ENCODE peak calls at places on chromosomes 16 and 17, in seven cellular contexts. P is neuronal stem cell, S is stomach, U is osteoblast, J is BE2C, I is thoracic aorta, O is body of pancreas. C is an unnamed sample.

GRCh38 chr17:13931752-13932477 is 137.4 kb upstream of the COX10 start:
- DNase-seq in S (peak; percentile 39), O (peak; percentile 47), I (no peak), J (no peak), P (no peak), U (no peak), C (no peak)

GRCh38 chr16:66365588-66365987 is 903 bp upstream of the CDH5 start:
- DNase-seq in O (peak; percentile 13), J (no peak), I (no peak), P (no peak), S (no peak), U (peak; percentile 85), C (no peak)

GRCh38 chr17:68101992-68102758 is 66.6 kb downstream of the KPNA2 start:
- DNase-seq in U (no peak), P (no peak), J (no peak), O (peak; percentile 27), I (no peak), S (peak; percentile 34), C (no peak)

GRCh38 chr17:5413682-5414081 is 5.8 kb downstream of the NUP88 start:
- DNase-seq in S (no peak), O (no peak), P (no peak), J (no peak), I (no peak), U (peak; percentile 75), C (no peak)

GRCh38 chr17:63997341-63998048 is 656 bp upstream of the PRR29 start:
- DNase-seq in O (no peak), U (peak; percentile 79), P (no peak), S (no peak), I (no peak), J (no peak), C (peak; percentile 54)

GRCh38 chr17:74744714-74745547 is 3.5 kb upstream of the NHERF1 start:
- DNase-seq in P (peak; percentile 76), U (peak; percentile 98), S (peak; percentile 96), O (peak; percentile 89), I (peak; percentile 63), J (peak; percentile 75), C (peak; percentile 96)

GRCh38 chr16:726438-727290 is at the start of the genes CCDC78 and HAGHL:
- DNase-seq in U (peak; percentile 95), J (peak; percentile 88), S (peak; percentile 65), O (peak; percentile 42), I (no peak), P (no peak), C (peak; percentile 98)

GRCh38 chr16:74667215-74667765 is 613 bp upstream of the RFWD3 start:
- DNase-seq in I (no peak), U (peak; percentile 87), O (no peak), P (peak; percentile 20), J (peak; percentile 17), S (peak; percentile 34), C (peak; percentile 74)

GRCh38 chr17:49851387-49852291 is 3.8 kb upstream of the TAC4 start:
- DNase-seq in I (no peak), U (peak; percentile 97), J (peak; percentile 61), S (peak; percentile 75), P (peak; percentile 72), O (peak; percentile 66), C (peak; percentile 93)

GRCh38 chr17:62963296-62963695 is 2.7 kb upstream of the TANC2 start:
- DNase-seq in S (no peak), P (no peak), I (peak; percentile 4), O (no peak), J (no peak), U (peak; percentile 94), C (no peak)

GRCh38 chr17:48543854-48544355 is 1.0 kb downstream of the HOXB2 start:
- DNase-seq in P (no peak), O (no peak), I (no peak), J (no peak), S (no peak), U (peak; percentile 77), C (no peak)

GRCh38 chr16:9412362-9413311 is 321.2 kb downstream of the HAPSTR1 start:
- DNase-seq in I (no peak), O (peak; percentile 81), P (no peak), J (no peak), U (no peak), S (no peak), C (no peak)

GRCh38 chr17:80513201-80513600 is 31.4 kb upstream of the RPTOR start:
- DNase-seq in J (no peak), P (no peak), O (no peak), S (no peak), I (no peak), U (no peak), C (no peak)

GRCh38 chr17:30232822-30233427 is 2.6 kb downstream of the SLC6A4 start:
- DNase-seq in I (no peak), U (no peak), O (no peak), P (no peak), S (no peak), J (no peak), C (peak; percentile 13)

GRCh38 chr17:73750975-73751374 is 106.7 kb upstream of the SDK2 start:
- DNase-seq in P (no peak), I (no peak), J (peak; percentile 61), S (peak; percentile 37), O (peak; percentile 33), U (peak; percentile 37), C (peak; percentile 63)

GRCh38 chr17:81646869-81647600 is 9.3 kb downstream of the PDE6G start:
- DNase-seq in O (no peak), P (no peak), S (no peak), J (no peak), I (no peak), U (peak; percentile 80), C (peak; percentile 64)

GRCh38 chr17:77501751-77502625 is 361.2 kb downstream of the SEC14L1 start:
- DNase-seq in U (peak; percentile 64), P (no peak), J (no peak), O (no peak), I (no peak), S (no peak), C (peak; percentile 35)

GRCh38 chr17:77502626-77503292 is 362.0 kb downstream of the SEC14L1 start:
- DNase-seq in O (no peak), J (no peak), U (peak; percentile 74), I (no peak), P (no peak), S (no peak), C (peak; percentile 47)

GRCh38 chr17:77498875-77499698 is 358.3 kb downstream of the SEC14L1 start:
- DNase-seq in I (no peak), O (no peak), S (no peak), U (peak; percentile 80), P (no peak), J (peak; percentile 31), C (peak; percentile 65)

GRCh38 chr17:77499699-77500435 is 359.1 kb downstream of the SEC14L1 start:
- DNase-seq in J (no peak), P (no peak), U (peak; percentile 79), O (no peak), I (no peak), S (no peak), C (peak; percentile 40)

GRCh38 chr17:77501101-77501566 is 360.4 kb downstream of the SEC14L1 start:
- DNase-seq in U (peak; percentile 95), O (no peak), P (no peak), I (no peak), J (no peak), S (no peak), C (peak; percentile 87)
- H3K36me3 ChIP-seq in U (peaks cover 40% of the 10 kb centered on the region), O (peaks cover 2% of the 10 kb centered on the region), P (peaks cover 22% of the 10 kb centered on the region), I (peaks cover 30% of the 10 kb centered on the region), J (peaks cover 40% of the 10 kb centered on the region), S (peaks cover 58% of the 10 kb centered on the region), C (peaks cover 5% of the 10 kb centered on the region)

GRCh38 chr17:59652119-59652518 is 32.4 kb downstream of the CLTC start:
- DNase-seq in P (no peak), O (no peak), J (no peak), S (no peak), I (no peak), U (no peak), C (no peak)

GRCh38 chr17:59650642-59651041 is 30.9 kb downstream of the CLTC start:
- DNase-seq in I (no peak), U (no peak), S (no peak), P (no peak), O (no peak), J (no peak), C (no peak)

GRCh38 chr17:59651346-59651745 is 31.7 kb downstream of the CLTC start:
- DNase-seq in I (no peak), O (no peak), J (no peak), S (no peak), P (no peak), U (no peak), C (no peak)

GRCh38 chr17:59647288-59647687 is 27.6 kb downstream of the CLTC start:
- DNase-seq in J (no peak), P (no peak), S (no peak), I (no peak), O (no peak), U (no peak), C (no peak)

DNA sequence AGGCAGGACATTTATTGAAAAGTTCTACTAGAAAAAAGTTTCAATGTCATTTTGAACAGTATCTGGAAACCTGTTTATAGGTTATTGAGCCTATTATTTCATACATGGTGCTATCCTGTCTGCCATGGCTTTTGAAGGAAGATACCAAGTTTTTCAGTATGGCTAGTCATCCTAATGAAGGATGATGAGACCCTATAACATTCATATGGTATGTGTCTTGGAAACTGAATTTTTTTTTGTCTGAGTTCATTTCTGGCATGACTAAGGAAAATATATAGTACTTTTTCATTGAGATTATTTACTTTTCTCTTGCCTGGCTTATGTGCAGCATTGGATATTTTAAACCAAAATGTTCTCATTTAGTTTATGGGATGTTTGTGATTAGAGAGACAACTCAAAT is 30.2 kb downstream of the CLTC start:
- DNase-seq in I (no peak), J (no peak), S (no peak), P (no peak), U (peak; percentile 1), O (no peak), C (no peak)
- H3K36me3 ChIP-seq in I (peaks cover 39% of the 10 kb centered on the region), J (peaks cover 89% of the 10 kb centered on the region), S (peaks cover 96% of the 10 kb centered on the region), P (peaks cover 15% of the 10 kb centered on the region), U (peaks cover 89% of the 10 kb centered on the region), O (peaks cover 38% of the 10 kb centered on the region), C (peaks cover 18% of the 10 kb centered on the region)

GRCh38 chr17:39261286-39261685 is 35.5 kb upstream of the STAC2 start:
- DNase-seq in I (no peak), J (peak; percentile 33), O (no peak), U (no peak), P (no peak), S (no peak), C (peak; percentile 68)
- H3K36me3 ChIP-seq in I (peaks cover 51% of the 10 kb centered on the region), J (no peaks in the 10 kb centered on the region), O (peaks cover 16% of the 10 kb centered on the region), U (peaks cover 44% of the 10 kb centered on the region), P (peaks cover 16% of the 10 kb centered on the region), S (peaks cover 98% of the 10 kb centered on the region), C (peaks cover 3% of the 10 kb centered on the region)

DNA sequence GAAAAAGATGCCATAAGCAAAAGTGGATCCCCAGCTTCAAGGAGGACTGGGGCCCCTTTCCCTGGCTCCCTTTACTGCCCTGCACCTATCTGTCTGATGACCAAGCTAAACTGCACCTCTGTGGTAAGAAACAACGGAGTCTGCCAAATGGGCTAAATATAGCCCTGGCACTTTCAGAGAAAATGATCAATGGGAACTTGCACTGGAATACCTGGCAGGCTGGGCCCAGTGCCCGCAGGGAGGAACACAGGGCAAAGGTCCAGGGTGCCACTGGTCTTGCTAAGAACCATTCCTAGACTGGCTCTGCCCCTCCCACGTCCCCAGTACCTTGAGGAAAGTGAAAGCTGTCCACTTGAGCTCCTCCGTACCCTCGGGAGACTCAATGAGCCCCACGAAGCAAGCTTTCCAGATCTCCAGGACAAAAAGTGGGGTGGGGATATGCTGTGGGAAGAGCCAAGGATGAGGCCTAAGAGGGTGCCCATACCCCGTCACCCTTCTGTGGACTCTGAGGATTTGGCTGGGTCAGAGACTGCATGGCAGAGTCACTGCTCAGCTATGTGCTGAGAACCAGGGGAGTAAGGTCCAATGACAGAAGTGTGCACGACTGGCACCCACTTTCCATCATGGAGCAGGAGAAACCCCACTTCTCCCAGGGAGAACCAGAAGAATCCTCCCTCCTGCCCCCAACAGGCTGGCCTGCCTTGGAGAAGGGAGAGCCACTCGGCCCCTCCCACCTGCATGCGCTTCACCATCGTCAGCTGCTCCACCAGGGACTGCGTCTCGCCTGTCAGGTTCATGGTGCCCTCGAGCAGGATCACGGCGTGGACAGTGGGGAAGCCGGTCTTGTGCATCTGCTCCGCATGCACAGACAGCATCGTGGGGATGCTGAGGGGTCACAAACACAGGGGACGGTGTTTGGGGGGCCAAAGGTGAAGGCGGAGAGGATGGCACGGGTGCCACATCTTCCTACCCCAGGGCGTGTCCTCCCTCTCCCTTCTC is 17.4 kb downstream of the CSF3 start:
- DNase-seq in O (peak; percentile 97), J (no peak), S (peak; percentile 96), I (no peak), P (no peak), U (peak; percentile 55), C (no peak)
- H3K36me3 ChIP-seq in O (peaks cover 13% of the 10 kb centered on the region), J (peaks cover 57% of the 10 kb centered on the region), S (peaks cover 86% of the 10 kb centered on the region), I (peaks cover 56% of the 10 kb centered on the region), P (peaks cover 48% of the 10 kb centered on the region), U (peaks cover 54% of the 10 kb centered on the region), C (peaks cover 33% of the 10 kb centered on the region)

C was measured in H7.